ENCODE peak calls at places on chromosomes 16 and 17, in eight cellular contexts. A is stomach, Z is A549, U is ovary, K is testis, F is esophagus squamous epithelium, G is IMR-90, L is tibial nerve. T is an unnamed sample.

GRCh38 chr17:75587718-75588545 is at the start of gene MYO15B:
- DNase-seq in A (peak), Z (no peak), U (peak), K (peak), F (no peak), G (no peak), L (peak), T (peak)

GRCh38 chr17:81912441-81913309 is 1.5 kb upstream of the PCYT2 start:
- DNase-seq in A (peak), Z (no peak), U (no peak), K (no peak), F (no peak), G (no peak), L (no peak), T (no peak)

GRCh38 chr17:42773290-42774035 is at the start of gene VPS25:
- DNase-seq in A (peak), Z (peak), U (peak), K (peak), F (no peak), G (peak), L (peak), T (peak)

GRCh38 chr17:71409712-71410111 is 711.1 kb upstream of the SOX9 start:
- DNase-seq in A (no peak), Z (no peak), U (no peak), K (no peak), F (no peak), G (peak), L (no peak), T (no peak)

GRCh38 chr17:57655564-57655963 is 89.5 kb downstream of the CCDC182 start:
- DNase-seq in A (no peak), Z (no peak), U (no peak), K (no peak), F (no peak), G (no peak), L (no peak), T (no peak)

GRCh38 chr17:80195671-80196529 is 24.2 kb downstream of the SGSH start:
- DNase-seq in A (no peak), Z (no peak), U (no peak), K (no peak), F (no peak), G (no peak), L (no peak), T (no peak)

GRCh38 chr17:15307686-15308085 is 33.7 kb downstream of the TEKT3 start:
- DNase-seq in A (no peak), Z (no peak), U (peak), K (no peak), F (no peak), G (peak), L (no peak), T (no peak)

GRCh38 chr17:18141210-18141803 is 32.8 kb downstream of the MYO15A start:
- DNase-seq in A (no peak), Z (peak), U (no peak), K (peak), F (no peak), G (peak), L (peak), T (peak)

GRCh38 chr16:67428146-67428731 is 2.7 kb upstream of the HSD11B2 start:
- DNase-seq in A (peak), Z (peak), U (peak), K (peak), F (no peak), G (peak), L (peak), T (peak)

GRCh38 chr16:3074860-3075545 is 9.6 kb downstream of the IL32 start:
- DNase-seq in A (peak), Z (no peak), U (no peak), K (no peak), F (no peak), G (no peak), L (no peak), T (no peak)

GRCh38 chr16:1050921-1051320 is 21.6 kb upstream of the SSTR5 start:
- DNase-seq in A (no peak), Z (no peak), U (no peak), K (no peak), F (no peak), G (no peak), L (no peak), T (no peak)

GRCh38 chr17:7887038-7887481 is 1.5 kb upstream of the CHD3 start:
- DNase-seq in A (no peak), Z (no peak), U (no peak), K (no peak), F (no peak), G (no peak), L (no peak), T (no peak)

GRCh38 chr17:65664296-65664695 is 102.8 kb upstream of the AXIN2 start:
- DNase-seq in A (no peak), Z (no peak), U (no peak), K (no peak), F (no peak), G (peak), L (peak), T (no peak)

GRCh38 chr17:28221751-28222414 is 97.1 kb upstream of the TMEM97 start:
- DNase-seq in A (no peak), Z (no peak), U (no peak), K (no peak), F (no peak), G (peak), L (no peak), T (no peak)

GRCh38 chr17:41678907-41679739 is 9.6 kb upstream of the EIF1 start:
- DNase-seq in A (no peak), Z (no peak), U (no peak), K (no peak), F (no peak), G (peak), L (no peak), T (no peak)

GRCh38 chr16:23496826-23497542 is 13.3 kb downstream of the GGA2 start:
- DNase-seq in A (no peak), Z (no peak), U (peak), K (no peak), F (no peak), G (peak), L (peak), T (peak)

GRCh38 chr17:32495347-32496253 is 8.8 kb downstream of the CDK5R1 start:
- DNase-seq in A (no peak), Z (no peak), U (peak), K (no peak), F (no peak), G (peak), L (no peak), T (peak)

GRCh38 chr17:56595831-56596740 is 2.6 kb downstream of the NOG start:
- DNase-seq in A (no peak), Z (no peak), U (no peak), K (no peak), F (no peak), G (peak), L (no peak), T (no peak)

GRCh38 chr17:77423589-77424451 is 283.1 kb downstream of the SEC14L1 start:
- DNase-seq in A (peak), Z (no peak), U (peak), K (peak), F (no peak), G (peak), L (peak), T (peak)

GRCh38 chr17:20983359-20983637 is 59.5 kb downstream of the USP22 start:
- DNase-seq in A (no peak), Z (no peak), U (no peak), K (no peak), F (no peak), G (no peak), L (no peak), T (no peak)

GRCh38 chr16:73010150-73010676 is 37.7 kb downstream of the ZFHX3 start:
- DNase-seq in A (no peak), Z (no peak), U (no peak), K (no peak), F (no peak), G (no peak), L (no peak), T (no peak)

GRCh38 chr17:77420804-77421634 is 280.2 kb downstream of the SEC14L1 start:
- DNase-seq in A (no peak), Z (peak), U (peak), K (peak), F (no peak), G (peak), L (no peak), T (no peak)

GRCh38 chr17:73552300-73553088 is 91.8 kb downstream of the SDK2 start:
- DNase-seq in A (no peak), Z (no peak), U (no peak), K (no peak), F (no peak), G (no peak), L (no peak), T (no peak)

GRCh38 chr17:51830886-51831285 is 327.6 kb downstream of the CA10 start:
- DNase-seq in A (no peak), Z (no peak), U (no peak), K (no peak), F (no peak), G (no peak), L (no peak), T (no peak)

GRCh38 chr16:61926766-61927165 is 109.5 kb downstream of the CDH8 start:
- DNase-seq in A (no peak), Z (no peak), U (no peak), K (no peak), F (no peak), G (no peak), L (no peak), T (no peak)

GRCh38 chr16:88773812-88774291 is 11.2 kb downstream of the PIEZO1 start:
- DNase-seq in A (peak), Z (no peak), U (no peak), K (no peak), F (no peak), G (peak), L (no peak), T (peak)

GRCh38 chr17:1491406-1492248 is 859 bp downstream of the MYO1C start:
- DNase-seq in A (peak), Z (peak), U (peak), K (peak), F (no peak), G (no peak), L (no peak), T (peak)

GRCh38 chr17:55463600-55463999 is 42.0 kb upstream of the MMD start:
- DNase-seq in A (no peak), Z (no peak), U (no peak), K (no peak), F (no peak), G (no peak), L (no peak), T (no peak)

GRCh38 chr17:78797691-78798585 is 15.9 kb upstream of the CYTH1 start:
- DNase-seq in A (no peak), Z (no peak), U (no peak), K (no peak), F (no peak), G (no peak), L (no peak), T (no peak)

GRCh38 chr17:28335959-28336871 is 654 bp downstream of the TNFAIP1 start:
- DNase-seq in A (peak), Z (peak), U (peak), K (peak), F (no peak), G (peak), L (peak), T (peak)

GRCh38 chr16:25143898-25144297 is 32.4 kb downstream of the LCMT1 start:
- DNase-seq in A (no peak), Z (peak), U (no peak), K (no peak), F (no peak), G (no peak), L (no peak), T (peak)
- TF ChIP-seq CTCF in A (no peak), Z (peak), U (no peak), K (peak), F (peak), G (peak), L (no peak), T (peak)

GRCh38 chr17:17069849-17070248 is 27.6 kb downstream of the MPRIP start:
- DNase-seq in A (no peak), Z (no peak), U (no peak), K (no peak), F (no peak), G (no peak), L (no peak), T (no peak)
- TF ChIP-seq POLR2A in A (no peak), Z (no peak), U (no peak), K (no peak), F (no peak), G (no peak), L (no peak), T (no peak)

DNA sequence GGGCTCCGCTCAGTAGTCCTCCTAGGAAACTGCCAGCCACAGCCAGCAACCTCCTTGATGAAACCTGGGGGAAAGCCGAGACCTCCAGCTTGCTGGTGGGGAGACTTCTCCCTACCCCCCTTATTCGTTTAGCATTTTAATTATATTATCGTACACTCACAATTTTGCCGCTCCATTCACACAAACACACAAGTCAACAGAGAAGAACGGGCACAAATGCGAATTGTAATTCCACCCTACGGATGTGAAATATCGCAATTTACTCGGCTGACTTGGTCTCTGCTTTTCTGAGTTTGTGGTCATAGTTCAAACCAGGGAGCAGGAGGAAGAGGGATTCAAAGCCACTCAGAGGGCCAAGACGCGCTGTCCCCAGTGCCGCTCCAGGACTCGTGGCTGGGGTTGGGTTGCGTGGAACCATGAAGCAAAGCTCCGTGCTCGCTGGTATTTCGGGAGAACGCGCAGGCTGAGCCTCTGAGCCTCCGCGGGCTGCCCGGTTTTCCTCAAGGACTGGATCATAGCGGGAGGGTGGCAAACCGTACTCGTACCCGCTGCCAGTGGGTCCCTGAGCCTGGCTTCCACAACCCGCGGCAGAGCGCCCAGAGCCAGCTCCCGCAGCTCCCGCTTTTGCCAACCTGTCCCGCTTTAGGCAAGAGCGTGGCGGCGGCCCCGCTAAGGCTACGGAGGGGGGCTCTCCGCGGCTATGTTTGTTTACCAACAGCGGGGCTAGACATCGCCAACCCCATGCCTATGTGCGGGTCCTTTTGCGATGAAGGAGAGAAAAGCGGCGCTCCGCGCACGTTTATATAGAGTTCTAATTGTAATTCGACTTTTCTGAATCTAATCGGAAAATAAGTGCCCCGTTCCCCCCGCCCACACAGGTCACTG is 2.0 kb downstream of the LHX1 start:
- DNase-seq in A (no peak), Z (no peak), U (no peak), K (no peak), F (no peak), G (no peak), L (no peak), T (no peak)
- H3K4me3 ChIP-seq in A (no peak), Z (no peak), U (no peak), K (no peak), F (no peak), G (no peak), L (no peak), T (no peak)

GRCh38 chr17:17107891-17108680 is 65.8 kb downstream of the MPRIP start:
- DNase-seq in A (peak), Z (no peak), U (no peak), K (no peak), F (no peak), G (no peak), L (no peak), T (no peak)

GRCh38 chr17:17107281-17107680 is 65.0 kb downstream of the MPRIP start:
- DNase-seq in A (no peak), Z (no peak), U (no peak), K (no peak), F (no peak), G (no peak), L (no peak), T (no peak)

GRCh38 chr17:17109231-17109630 is 67.0 kb downstream of the MPRIP start:
- DNase-seq in A (peak), Z (no peak), U (no peak), K (no peak), F (no peak), G (no peak), L (no peak), T (peak)

GRCh38 chr17:17109896-17110295 is 67.6 kb downstream of the MPRIP start:
- DNase-seq in A (peak), Z (no peak), U (no peak), K (no peak), F (no peak), G (no peak), L (peak), T (no peak)

DNA sequence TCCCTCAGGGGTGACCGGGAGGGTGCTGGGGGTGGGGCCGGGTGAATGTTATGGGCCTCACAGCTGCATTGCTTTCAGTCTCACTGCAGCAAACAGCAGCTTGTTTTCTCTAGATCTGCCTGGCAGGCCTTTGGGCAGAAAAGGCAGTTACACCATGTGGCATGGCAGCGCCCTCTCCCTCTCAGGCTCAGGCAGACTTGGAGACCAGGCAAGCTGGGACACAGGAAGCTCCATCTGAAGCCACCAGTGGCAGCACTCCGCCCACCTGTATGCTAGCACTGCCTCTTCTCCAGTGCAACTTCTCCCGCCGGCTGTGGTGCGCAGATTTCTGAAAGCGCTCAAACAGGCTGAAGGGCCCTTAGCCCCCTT is 66.4 kb downstream of the MPRIP start:
- DNase-seq in A (peak), Z (no peak), U (no peak), K (no peak), F (no peak), G (no peak), L (no peak), T (peak)
- TF ChIP-seq CTCF in A (no peak), Z (no peak), U (no peak), K (no peak), F (peak), G (no peak), L (no peak), T (peak)